ENCODE peak calls at places on chromosome 15, in four cellular contexts. D is HFF-Myc; F is activated CD4-positive, alpha-beta T cell treated with anti-CD3 and anti-CD28 coated beads, Interleukin-2, amount 50 U/mL, for 1 hour; C is fibroblast of lung. A is an unnamed sample.

GRCh38 chr15:91537868-91538267 is 315.6 kb upstream of the SLCO3A1 start:
- DNase-seq in D (no peak), F (no peak), C (no peak), A (no peak)

GRCh38 chr15:98964461-98965454 is 42.8 kb downstream of the PGPEP1L start:
- DNase-seq in D (no peak), F (no peak), C (no peak), A (peak; percentile 13)

GRCh38 chr15:36334059-36334458 is 245.4 kb upstream of the CDIN1 start:
- DNase-seq in D (no peak), F (no peak), C (peak; percentile 89), A (peak; percentile 47)

GRCh38 chr15:63987979-63988378 is 58.3 kb downstream of the DAPK2 start:
- DNase-seq in D (no peak), F (no peak), C (no peak), A (no peak)

GRCh38 chr15:85639752-85640381 is 154.9 kb downstream of the KLHL25 start:
- DNase-seq in D (no peak), F (no peak), C (peak; percentile 78), A (peak; percentile 81)

GRCh38 chr15:72203507-72203837 is 5.9 kb upstream of the GRAMD2A start:
- DNase-seq in D (peak; percentile 41), F (no peak), C (peak; percentile 88), A (peak; percentile 82)

GRCh38 chr15:62941719-62942118 is 100.8 kb upstream of the TPM1 start:
- DNase-seq in D (no peak), F (no peak), C (peak; percentile 54), A (no peak)

GRCh38 chr15:45181491-45182285 is 6.1 kb downstream of the SHF start:
- DNase-seq in D (no peak), F (no peak), C (no peak), A (no peak)

GRCh38 chr15:76576526-76577279 is 240.1 kb downstream of the ISL2 start:
- DNase-seq in D (peak; percentile 14), F (no peak), C (peak; percentile 78), A (peak; percentile 70)

GRCh38 chr15:101710806-101711205 is 13.5 kb downstream of the TARS3 start:
- DNase-seq in D (peak; percentile 9), F (no peak), C (peak; percentile 79), A (peak; percentile 54)

GRCh38 chr15:67105065-67105951 is 39.9 kb downstream of the SMAD3 start:
- DNase-seq in D (peak; percentile 89), F (no peak), C (peak; percentile 99), A (peak; percentile 94)

GRCh38 chr15:101258238-101259144 is 6.6 kb upstream of the CHSY1 start:
- DNase-seq in D (peak; percentile 65), F (peak; percentile 53), C (peak; percentile 63), A (peak; percentile 89)

GRCh38 chr15:70532536-70533186 is 230.7 kb downstream of the UACA start:
- DNase-seq in D (no peak), F (no peak), C (no peak), A (no peak)

GRCh38 chr15:71386005-71386404 is 270.7 kb downstream of the THSD4 start:
- DNase-seq in D (no peak), F (no peak), C (no peak), A (no peak)

GRCh38 chr15:69990566-69991391 is 106.9 kb downstream of the TLE3 start:
- DNase-seq in D (no peak), F (no peak), C (no peak), A (no peak)

GRCh38 chr15:74983725-74984231 is 11.6 kb upstream of the SCAMP5 start:
- DNase-seq in D (no peak), F (no peak), C (no peak), A (no peak)

GRCh38 chr15:31306426-31307269 is 20.0 kb upstream of the KLF13 start:
- DNase-seq in D (no peak), F (no peak), C (peak; percentile 33), A (no peak)

GRCh38 chr15:55279746-55280351 is 9.8 kb downstream of the RAB27A start:
- DNase-seq in D (peak; percentile 89), F (peak; percentile 44), C (peak; percentile 95), A (peak; percentile 82)

GRCh38 chr15:98547741-98548166 is 100.6 kb upstream of the IGF1R start:
- DNase-seq in D (no peak), F (no peak), C (no peak), A (peak; percentile 69)

GRCh38 chr15:61157933-61158332 is 71.2 kb downstream of the RORA start:
- DNase-seq in D (no peak), F (no peak), C (no peak), A (no peak)

GRCh38 chr15:80480171-80480811 is 76.1 kb downstream of the ARNT2 start:
- DNase-seq in D (no peak), F (no peak), C (peak; percentile 66), A (peak; percentile 37)

GRCh38 chr15:78716651-78717050 is 75.6 kb upstream of the CHRNB4 start:
- DNase-seq in D (no peak), F (no peak), C (peak; percentile 57), A (no peak)

GRCh38 chr15:90063733-90064247 is 38.5 kb downstream of the IDH2 start:
- DNase-seq in D (no peak), F (no peak), C (no peak), A (no peak)

GRCh38 chr15:66080791-66081475 is 172.6 kb downstream of the MEGF11 start:
- DNase-seq in D (no peak), F (no peak), C (peak; percentile 73), A (peak; percentile 89)

GRCh38 chr15:80503319-80503952 is 99.3 kb downstream of the ARNT2 start:
- DNase-seq in D (peak; percentile 63), F (no peak), C (no peak), A (no peak)

GRCh38 chr15:64284037-64284436 is 71.9 kb downstream of the CSNK1G1 start:
- DNase-seq in D (peak; percentile 2), F (no peak), C (peak; percentile 59), A (peak; percentile 69)

GRCh38 chr15:88745075-88745474 is 58.2 kb upstream of the ACAN start:
- DNase-seq in D (no peak), F (no peak), C (no peak), A (peak; percentile 16)

A was measured in adipocyte.